ENCODE peak calls at places on chromosomes 2 and 18, in seven cellular contexts. X is body of pancreas, B is SK-N-SH, V is upper lobe of right lung, C is HepG2, L is heart right ventricle, T is IMR-90. A is an unnamed sample.

GRCh38 chr2:44937688-44938240 is 3.7 kb upstream of the SIX3 start:
- DNase-seq in T (no peak), L (no peak), C (no peak), V (peak; percentile 61), B (peak; percentile 90), X (no peak), A (no peak)

GRCh38 chr18:79246309-79247108 is 149.2 kb upstream of the NFATC1 start:
- DNase-seq in V (peak; percentile 81), C (peak; percentile 36), L (peak; percentile 58), X (peak; percentile 61), B (peak; percentile 89), T (peak; percentile 73), A (peak; percentile 67)

GRCh38 chr2:239234826-239235175 is 166.0 kb downstream of the HDAC4 start:
- DNase-seq in V (no peak), C (no peak), L (no peak), B (no peak), T (no peak), X (no peak), A (no peak)

GRCh38 chr2:72148975-72149555 is 1.4 kb upstream of the CYP26B1 start:
- DNase-seq in X (no peak), C (no peak), T (peak; percentile 10), V (peak; percentile 70), B (peak; percentile 73), L (peak; percentile 24), A (no peak)

GRCh38 chr2:30234180-30234971 is 3.0 kb downstream of the LBH start:
- DNase-seq in V (no peak), T (peak; percentile 96), X (peak; percentile 49), L (no peak), B (no peak), C (peak; percentile 12), A (no peak)

GRCh38 chr18:76323891-76324290 is 171.2 kb downstream of the ZNF516 start:
- DNase-seq in L (no peak), B (no peak), X (peak; percentile 16), T (no peak), V (no peak), C (no peak), A (no peak)

GRCh38 chr2:28950941-28951630 is 30.0 kb upstream of the TOGARAM2 start:
- DNase-seq in C (no peak), L (no peak), V (no peak), X (no peak), B (no peak), T (no peak), A (no peak)

GRCh38 chr2:71005271-71006202 is 10.9 kb upstream of the TEX261 start:
- DNase-seq in X (no peak), L (no peak), V (peak; percentile 40), T (no peak), C (no peak), B (no peak), A (no peak)

GRCh38 chr2:20667151-20667530 is 197 bp downstream of the GDF7 start:
- DNase-seq in L (no peak), V (peak; percentile 57), T (no peak), X (no peak), C (no peak), B (peak; percentile 84), A (no peak)

GRCh38 chr18:42937434-42937833 is 178.1 kb downstream of the RIT2 start:
- DNase-seq in T (no peak), X (no peak), L (no peak), C (no peak), B (peak; percentile 32), V (no peak), A (no peak)

GRCh38 chr18:42936289-42936688 is 179.2 kb downstream of the RIT2 start:
- DNase-seq in X (no peak), C (no peak), B (no peak), L (no peak), V (no peak), T (no peak), A (no peak)

GRCh38 chr18:42929857-42930256 is 185.6 kb downstream of the RIT2 start:
- DNase-seq in L (no peak), X (no peak), C (no peak), T (no peak), B (no peak), V (no peak), A (no peak)

GRCh38 chr18:42929181-42929580 is 186.3 kb downstream of the RIT2 start:
- DNase-seq in C (no peak), L (no peak), X (no peak), V (no peak), T (no peak), B (no peak), A (no peak)

GRCh38 chr18:42931501-42931900 is 184.0 kb downstream of the RIT2 start:
- DNase-seq in T (peak; percentile 25), B (no peak), C (no peak), L (peak; percentile 54), X (no peak), V (no peak), A (no peak)
- TF ChIP-seq CTCF in T (no peak), B (no peak), C (no peak), L (no peak), X (no peak), V (no peak), A (no peak)

DNA sequence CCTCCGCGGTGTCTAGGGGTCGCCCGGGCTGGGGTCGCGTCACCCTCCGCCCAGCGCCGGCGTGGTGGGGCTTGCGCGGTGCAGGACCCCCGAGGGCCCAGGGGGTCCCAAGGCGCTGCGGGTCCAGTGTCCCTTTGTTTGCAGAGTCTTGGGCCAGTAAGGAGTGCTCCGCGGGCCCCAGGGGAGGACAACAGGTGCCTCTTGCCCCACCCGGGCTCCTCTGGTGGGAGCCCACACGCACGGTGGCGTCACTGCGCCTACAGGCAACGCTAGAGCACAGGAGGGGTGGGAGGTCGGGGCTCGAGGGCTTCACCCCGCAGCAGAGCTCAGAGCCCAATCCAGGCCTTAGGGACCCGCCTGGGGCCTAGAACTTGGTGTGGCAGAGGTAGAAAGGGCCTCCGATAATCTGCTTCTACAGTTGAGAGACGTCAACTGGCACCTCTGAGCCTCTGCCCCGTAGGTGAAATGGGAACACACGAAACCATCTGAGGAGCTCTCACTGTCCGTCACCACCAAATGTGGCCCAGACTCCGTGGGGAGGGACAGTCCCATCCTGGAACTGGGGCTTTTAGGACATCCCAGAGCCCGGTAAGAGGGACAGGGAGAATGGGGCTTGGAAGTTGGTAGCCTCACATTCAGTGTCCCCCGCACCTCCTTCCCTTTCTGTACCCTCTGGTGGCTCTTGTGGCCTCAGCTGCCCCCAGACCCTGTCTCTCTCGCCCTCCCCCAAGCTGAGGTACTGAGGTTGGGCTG is 1.4 kb downstream of the ARID5A start:
- DNase-seq in C (no peak), V (peak; percentile 72), X (no peak), B (peak; percentile 20), T (no peak), L (peak; percentile 21), A (no peak)
- H3K4me1 ChIP-seq in C (peaks cover 39% of the 10 kb centered on the region), V (peaks cover 51% of the 10 kb centered on the region), X (peaks cover 15% of the 10 kb centered on the region), B (peaks cover 39% of the 10 kb centered on the region), T (peaks cover 36% of the 10 kb centered on the region), L (peaks cover 57% of the 10 kb centered on the region), A (peaks cover 79% of the 10 kb centered on the region)

GRCh38 chr2:208039661-208040060 is 14.3 kb upstream of the PLEKHM3 start:
- DNase-seq in L (no peak), T (no peak), B (no peak), X (no peak), V (no peak), C (no peak), A (no peak)
- TF ChIP-seq CTCF in L (no peak), T (no peak), B (no peak), X (no peak), V (no peak), C (no peak), A (no peak)

DNA sequence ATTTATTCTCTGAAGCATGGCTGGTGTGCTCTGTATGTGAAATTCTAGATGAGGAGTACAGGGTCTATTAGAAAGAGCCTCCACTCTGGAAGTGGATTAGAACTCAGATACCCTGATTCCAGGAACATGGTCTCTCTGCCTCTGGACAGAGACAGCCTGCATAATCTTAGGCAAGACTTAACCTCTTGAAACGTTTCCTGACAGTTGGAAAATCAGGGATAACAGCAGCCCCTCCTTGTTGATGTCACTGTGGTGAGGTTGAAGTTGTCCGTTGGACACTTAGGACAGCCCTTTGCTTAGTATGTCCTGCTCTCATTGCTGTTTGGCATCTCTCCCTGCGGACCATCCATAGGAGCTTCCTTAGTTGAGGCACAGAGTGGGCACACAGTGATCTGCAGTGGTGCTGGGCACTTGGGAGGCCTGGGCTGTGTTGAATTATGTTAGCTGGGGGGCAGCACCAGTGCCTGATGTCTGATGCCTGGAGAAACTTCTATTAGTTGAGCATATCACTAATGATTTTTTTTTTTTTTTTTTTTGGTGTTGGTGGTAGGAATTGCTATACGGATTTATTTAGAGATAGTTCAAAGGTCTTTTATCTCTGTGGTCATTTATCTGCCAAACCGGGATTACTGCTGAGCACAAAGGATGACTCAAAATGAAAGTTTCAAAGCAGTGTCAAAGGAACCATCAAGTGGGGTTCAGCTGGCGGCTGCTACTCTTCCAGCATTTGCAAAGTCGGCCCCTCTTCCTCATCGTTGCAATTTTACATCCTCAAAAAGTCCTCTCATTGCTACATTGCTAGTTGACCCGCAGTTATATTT is 28.8 kb downstream of the SETBP1 start:
- DNase-seq in V (no peak), L (no peak), X (peak; percentile 26), T (no peak), B (no peak), C (no peak), A (no peak)
- H3K4me1 ChIP-seq in V (peaks cover 8% of the 10 kb centered on the region), L (no peaks in the 10 kb centered on the region), X (peaks cover 36% of the 10 kb centered on the region), T (peaks cover 3% of the 10 kb centered on the region), B (no peaks in the 10 kb centered on the region), C (no peaks in the 10 kb centered on the region), A (peaks cover 23% of the 10 kb centered on the region)

DNA sequence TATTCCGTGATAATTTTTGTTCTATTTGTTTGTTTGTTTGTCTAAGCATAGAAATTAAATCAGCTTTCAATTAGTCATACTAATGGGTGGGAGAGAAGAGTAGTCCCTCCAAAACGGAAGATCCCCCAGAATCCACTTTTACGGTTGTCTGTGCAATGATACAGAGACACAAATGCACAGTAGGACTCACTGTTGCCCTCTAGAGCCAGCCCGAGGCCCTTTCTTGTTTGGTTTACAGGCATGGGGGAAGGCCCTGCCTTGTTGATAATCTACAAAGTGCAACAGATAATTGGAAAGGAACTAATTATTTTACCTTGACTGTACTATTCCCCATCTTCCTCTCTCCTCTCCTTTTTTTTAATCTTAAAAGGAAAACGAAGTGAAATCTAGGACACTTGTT is 121.1 kb downstream of the ACOXL start:
- DNase-seq in L (no peak), T (peak; percentile 12), X (peak; percentile 31), V (no peak), C (peak; percentile 42), B (no peak), A (no peak)
- TF ChIP-seq CTCF in L (no peak), T (peak; percentile 37), X (peak; percentile 27), V (peak; percentile 54), C (peak; percentile 62), B (peak; percentile 59), A (peak; percentile 55)

GRCh38 chr2:127431408-127432023 is 13.3 kb downstream of the PROC start:
- DNase-seq in L (no peak), C (no peak), B (no peak), V (no peak), X (no peak), T (no peak), A (no peak)
- H3K4me1 ChIP-seq in L (no peaks in the 10 kb centered on the region), C (peaks cover 23% of the 10 kb centered on the region), B (no peaks in the 10 kb centered on the region), V (no peaks in the 10 kb centered on the region), X (no peaks in the 10 kb centered on the region), T (no peaks in the 10 kb centered on the region), A (no peaks in the 10 kb centered on the region)

DNA sequence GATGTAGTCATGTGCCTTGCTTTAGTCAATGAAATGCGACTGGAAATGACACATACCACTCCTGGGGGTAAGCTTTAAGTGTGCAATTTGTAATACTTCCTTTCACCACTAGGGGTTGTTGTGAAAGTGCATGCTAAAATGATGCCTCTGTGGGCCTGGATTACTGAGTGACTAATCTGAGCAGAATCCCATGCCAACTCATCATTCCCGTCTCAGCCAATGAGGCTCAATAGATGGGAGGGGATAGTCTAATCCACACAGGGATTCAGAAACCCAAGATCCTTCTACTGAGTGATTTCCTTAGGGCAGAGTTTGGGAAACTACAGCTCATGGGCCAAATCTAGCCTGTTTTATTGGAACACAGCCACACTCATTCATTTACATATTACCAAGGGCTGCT is 54.0 kb downstream of the HRH4 start:
- DNase-seq in C (peak; percentile 30), B (peak; percentile 39), T (peak; percentile 54), L (no peak), V (no peak), X (no peak), A (no peak)
- TF ChIP-seq CTCF in C (peak; percentile 29), B (peak; percentile 62), T (peak; percentile 40), L (no peak), V (peak; percentile 49), X (no peak), A (peak; percentile 48)

A was measured in lower lobe of right lung.